ENCODE peak calls at places on chromosomes 4 and X, in six cellular contexts. B, U, K, M, G and S are unnamed samples.

GRCh38 chr4:174828845-174829701 is at the start of gene GLRA3:
- DNase-seq in U (peak; percentile 30), K (peak; percentile 48), B (no peak), M (peak; percentile 23), G (peak; percentile 1), S (no peak)

GRCh38 chr4:138981930-138982390 is 33.6 kb upstream of the NOCT start:
- DNase-seq in B (peak; percentile 48), G (peak; percentile 85), K (peak; percentile 39), M (peak; percentile 78), U (no peak), S (no peak)

GRCh38 chr4:147691820-147692219 is 7.9 kb upstream of the PRMT9 start:
- DNase-seq in G (no peak), K (no peak), B (no peak), M (no peak), U (no peak), S (no peak)

GRCh38 chr4:173218411-173219125 is 50.0 kb downstream of the GALNT7 start:
- DNase-seq in K (peak; percentile 42), B (no peak), G (peak; percentile 42), M (peak; percentile 65), U (no peak), S (no peak)

GRCh38 chr4:39563448-39563847 is 36.2 kb upstream of the UGDH start:
- DNase-seq in B (no peak), K (no peak), U (no peak), M (no peak), G (no peak), S (no peak)

GRCh38 chr4:111789901-111790640 is 355.2 kb upstream of the FAM241A start:
- DNase-seq in K (no peak), G (no peak), B (no peak), M (no peak), U (no peak), S (no peak)

GRCh38 chr4:47837582-47838294 is at the start of gene CORIN:
- DNase-seq in B (no peak), G (no peak), M (no peak), K (no peak), U (peak; percentile 19), S (peak; percentile 12)

GRCh38 chr4:137531951-137532868 is at the start of gene PCDH18:
- DNase-seq in B (peak; percentile 92), U (peak; percentile 15), G (peak; percentile 98), M (peak; percentile 97), K (peak; percentile 63), S (no peak)

GRCh38 chr4:36227913-36228312 is 16.4 kb downstream of the ARAP2 start:
- DNase-seq in M (no peak), G (no peak), K (no peak), U (no peak), B (no peak), S (no peak)

GRCh38 chr4:106258145-106259045 is 57.6 kb downstream of the TBCK start:
- DNase-seq in K (no peak), U (no peak), G (peak; percentile 38), M (peak; percentile 62), B (no peak), S (no peak)

GRCh38 chr4:109649872-109650271 is 53.4 kb downstream of the CASP6 start:
- DNase-seq in K (no peak), B (no peak), G (no peak), U (no peak), M (no peak), S (no peak)

GRCh38 chrX:24282381-24283121 is 31.3 kb downstream of the SUPT20HL2 start:
- DNase-seq in K (no peak), B (no peak), M (peak; percentile 14), G (peak; percentile 48), U (no peak), S (no peak)